ENCODE peak calls at places on chromosomes 12 and 14, in four cellular contexts. P is IMR-90, J is H1, U is mesenchymal stem cell. M is an unnamed sample.

GRCh38 chr12:51328587-51328986 is 4.6 kb upstream of the BIN2 start:
- DNase-seq in J (no peak), U (no peak), P (no peak), M (no peak)

GRCh38 chr12:27523305-27523641 is 733 bp upstream of the PPFIBP1 start:
- DNase-seq in U (no peak), J (no peak), P (no peak), M (peak; percentile 37)

GRCh38 chr14:58327019-58327418 is 28.7 kb downstream of the ARID4A start:
- DNase-seq in J (no peak), P (no peak), U (no peak), M (no peak)

GRCh38 chr14:54812661-54813060 is 90.0 kb downstream of the GCH1 start:
- DNase-seq in P (no peak), U (no peak), J (no peak), M (no peak)

GRCh38 chr14:73462078-73462715 is 3.9 kb upstream of the NUMB start:
- DNase-seq in U (peak; percentile 50), P (peak; percentile 43), J (no peak), M (peak; percentile 29)

GRCh38 chr14:79781882-79782281 is 429.4 kb downstream of the DIO2 start:
- DNase-seq in P (peak; percentile 70), U (no peak), J (no peak), M (no peak)

GRCh38 chr12:56720696-56721615 is 4.1 kb downstream of the NACA start:
- DNase-seq in J (no peak), U (no peak), P (no peak), M (peak; percentile 82)

GRCh38 chr14:72545411-72546311 is 348.2 kb downstream of the DPF3 start:
- DNase-seq in J (no peak), P (no peak), U (no peak), M (no peak)

GRCh38 chr14:103715052-103716000 is at the start of the genes XRCC3 and ZFYVE21:
- DNase-seq in P (peak; percentile 99), J (peak; percentile 99), U (peak; percentile 99), M (peak; percentile 100)

GRCh38 chr14:103714063-103714724 is 1.1 kb downstream of the XRCC3 start:
- DNase-seq in U (no peak), P (no peak), J (no peak), M (no peak)

GRCh38 chr14:103718572-103718971 is 3.0 kb downstream of the ZFYVE21 start:
- DNase-seq in U (no peak), J (no peak), P (peak; percentile 87), M (no peak)

GRCh38 chr14:103716899-103717411 is 1.3 kb downstream of the ZFYVE21 start:
- DNase-seq in U (no peak), P (no peak), J (no peak), M (no peak)

GRCh38 chr14:103716091-103716801 is 636 bp downstream of the ZFYVE21 start:
- DNase-seq in P (no peak), U (peak; percentile 33), J (no peak), M (no peak)
- H3K4me3 ChIP-seq in P (peak overlapping the region; percentile 83), U (peak overlapping the region; percentile 90), J (peak overlapping the region; percentile 70), M (peak overlapping the region; percentile 62)

GRCh38 chr12:4037747-4038312 is 164.6 kb upstream of the PARP11 start:
- DNase-seq in U (peak; percentile 47), J (no peak), P (peak; percentile 44), M (no peak)

GRCh38 chr12:4044101-4044500 is 170.9 kb upstream of the PARP11 start:
- DNase-seq in U (no peak), J (no peak), P (no peak), M (peak; percentile 71)

GRCh38 chr12:4041191-4041885 is 168.1 kb upstream of the PARP11 start:
- DNase-seq in J (no peak), U (no peak), P (no peak), M (no peak)

GRCh38 chr12:4036872-4037271 is 163.7 kb upstream of the PARP11 start:
- DNase-seq in U (no peak), P (no peak), J (no peak), M (no peak)

GRCh38 chr12:4039927-4040326 is 166.7 kb upstream of the PARP11 start:
- DNase-seq in J (no peak), P (no peak), U (no peak), M (no peak)
- H2BK15ac ChIP-seq in J (no peak overlapping the region), P (no peak overlapping the region), U (no peak overlapping the region), M (no peak overlapping the region)

DNA sequence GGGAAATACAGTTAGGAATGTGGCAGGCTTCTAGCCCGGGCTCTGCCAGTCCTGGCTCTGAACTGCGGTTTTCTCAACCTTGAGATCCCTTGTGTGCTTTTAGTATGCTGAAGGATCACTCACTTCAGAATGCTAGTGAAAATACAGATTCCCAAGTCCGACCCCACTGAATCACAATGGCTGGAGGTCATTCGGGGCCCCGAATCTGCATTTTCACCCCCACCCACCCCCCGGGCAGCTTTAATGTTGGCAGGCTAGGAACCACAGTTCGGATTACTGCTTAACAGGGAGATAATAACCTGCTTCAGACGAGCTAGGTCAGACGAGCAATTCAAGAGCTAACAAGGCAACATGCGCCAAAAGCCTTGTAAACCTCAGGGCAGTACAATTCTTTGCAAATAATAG is 535 bp upstream of the SUSD6 start:
- DNase-seq in J (no peak), P (no peak), U (peak; percentile 52), M (peak; percentile 44)
- H3K4me3 ChIP-seq in J (peak overlapping the region; percentile 60), P (peak overlapping the region; percentile 55), U (peak overlapping the region; percentile 84), M (peak overlapping the region; percentile 48)

DNA sequence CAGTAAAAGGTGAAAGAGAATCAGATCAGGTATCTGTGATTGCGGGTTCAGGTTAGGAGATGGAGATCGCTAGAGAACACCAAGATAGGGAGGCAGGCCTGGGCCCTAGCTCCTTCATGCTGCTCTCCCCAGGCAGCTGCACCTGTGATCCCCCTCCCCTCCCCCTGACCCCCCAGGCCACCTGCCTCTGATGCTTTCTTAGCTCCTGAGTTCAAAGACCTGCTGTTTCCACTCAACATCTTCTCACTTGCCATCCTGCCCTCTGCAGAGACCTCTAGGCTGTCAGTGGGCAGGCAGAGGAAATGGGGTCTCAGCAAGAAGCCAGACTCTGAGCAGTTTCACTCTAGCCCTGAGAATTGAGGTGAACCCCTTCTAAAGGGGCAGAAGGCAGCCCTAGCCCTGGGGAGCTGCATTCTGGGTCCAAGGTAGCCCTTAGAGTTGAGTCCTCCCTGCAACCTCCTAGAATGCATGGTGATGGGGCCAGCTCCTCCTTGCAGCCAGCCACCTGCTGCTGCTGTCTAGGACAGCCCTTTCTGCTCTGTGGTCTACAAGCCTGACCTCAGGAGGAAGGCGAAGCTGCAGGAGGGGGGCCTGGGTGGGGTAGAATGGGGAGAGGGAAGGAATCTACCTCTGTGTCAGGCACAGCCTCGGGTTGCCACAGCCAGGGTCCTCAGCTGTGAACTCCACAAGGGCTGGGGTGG is 6.4 kb upstream of the SLC48A1 start:
- DNase-seq in U (no peak), P (no peak), J (no peak), M (no peak)
- H2BK15ac ChIP-seq in U (no peak overlapping the region), P (no peak overlapping the region), J (no peak overlapping the region), M (no peak overlapping the region)

DNA sequence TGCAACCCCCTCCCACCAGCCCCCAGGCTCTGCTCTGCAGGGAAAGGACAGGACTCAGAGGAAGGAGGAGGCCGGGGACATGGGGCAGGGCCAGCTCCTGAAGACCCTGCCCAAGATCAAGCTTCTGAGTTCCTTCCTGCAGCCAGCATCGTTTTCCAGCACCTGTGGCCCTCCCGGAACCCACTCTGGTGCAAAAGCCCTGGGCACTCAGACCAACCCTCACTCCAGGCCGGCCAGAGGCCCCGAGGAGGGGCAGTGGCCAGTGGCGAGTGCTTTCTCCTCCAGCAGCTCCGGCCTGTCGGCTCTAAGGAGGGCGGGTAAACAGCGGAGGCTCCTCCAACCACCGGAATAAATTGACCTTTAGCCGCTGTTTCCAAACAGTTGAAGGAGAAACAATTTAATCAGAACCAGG is 10.9 kb downstream of the TMEM179 start:
- DNase-seq in P (no peak), U (no peak), J (no peak), M (no peak)
- H3K4me3 ChIP-seq in P (no peak overlapping the region), U (no peak overlapping the region), J (no peak overlapping the region), M (no peak overlapping the region)

GRCh38 chr14:67079836-67080235 is 109.4 kb upstream of the GARIN2 start:
- DNase-seq in P (no peak), J (no peak), U (no peak), M (no peak)

GRCh38 chr14:67077914-67078313 is 111.3 kb upstream of the GARIN2 start:
- DNase-seq in J (no peak), U (no peak), P (peak; percentile 11), M (no peak)
- H2BK15ac ChIP-seq in J (no peak overlapping the region), U (no peak overlapping the region), P (no peak overlapping the region), M (no peak overlapping the region)

DNA sequence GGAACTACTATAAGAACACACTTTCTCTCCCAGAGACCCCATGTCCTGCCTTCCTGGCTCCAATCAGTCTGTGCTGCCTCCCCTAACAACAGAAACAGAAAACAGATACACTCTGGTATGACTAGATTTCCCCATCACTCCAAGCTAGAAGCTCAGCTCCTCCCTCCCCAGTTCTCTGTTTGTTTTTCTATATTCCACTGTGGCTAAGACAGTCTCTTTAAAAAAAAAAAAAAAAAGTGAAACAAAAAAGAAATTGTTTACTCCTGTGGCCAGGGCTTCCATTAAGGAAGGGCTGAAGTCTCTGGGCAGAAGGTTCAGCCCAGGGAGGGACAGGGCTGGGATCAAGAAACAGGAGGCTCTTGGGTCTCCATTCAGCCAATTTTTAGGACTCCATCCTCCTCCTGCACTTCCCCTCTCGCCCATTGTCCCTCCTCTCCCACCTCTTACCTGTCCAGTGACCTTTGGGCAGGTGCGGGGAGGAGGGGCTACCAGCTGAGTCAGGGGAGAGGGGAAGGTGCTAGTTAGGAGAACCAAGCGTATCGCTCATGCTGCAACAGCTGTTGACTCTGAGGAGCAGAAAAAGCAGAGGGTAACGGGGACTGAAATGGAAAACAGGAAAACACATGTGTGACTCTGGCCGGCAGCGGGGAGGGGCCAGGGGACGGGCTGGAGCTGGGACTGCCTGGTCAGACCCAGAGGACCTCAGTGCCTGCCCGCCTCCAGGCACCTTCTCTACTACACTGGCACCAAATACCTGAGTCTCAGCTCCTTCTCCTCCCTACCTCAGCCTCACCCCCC is 4.2 kb upstream of the SLC7A7 start:
- DNase-seq in J (no peak), P (peak; percentile 85), U (peak; percentile 97), M (peak; percentile 72)
- H3K4me3 ChIP-seq in J (peak overlapping the region; percentile 5), P (peak overlapping the region; percentile 20), U (peak overlapping the region; percentile 73), M (no peak overlapping the region)